ENCODE peak calls at places on chromosomes 11 and 22, in ten cellular contexts. B, M, L, Q, G, J, K, T, R and W are unnamed samples.

GRCh38 chr11:16511109-16511806 is 154.9 kb upstream of the SOX6 start:
- DNase-seq in Q (no peak), K (peak), B (no peak), T (no peak), G (peak), J (peak), M (no peak), L (peak), R (no peak), W (no peak)

GRCh38 chr11:107722671-107723070 is 10.8 kb upstream of the SLN start:
- DNase-seq in T (no peak), G (no peak), Q (no peak), L (no peak), J (no peak), B (no peak), K (no peak), M (no peak), R (no peak), W (no peak)

GRCh38 chr11:67273260-67273990 is 7.2 kb downstream of the GRK2 start:
- DNase-seq in J (no peak), K (no peak), G (no peak), Q (no peak), M (peak), B (no peak), L (no peak), R (no peak), T (no peak), W (peak)

GRCh38 chr11:46247090-46247489 is 30.4 kb upstream of the CREB3L1 start:
- DNase-seq in M (no peak), J (peak), G (no peak), Q (no peak), K (no peak), R (no peak), B (peak), L (peak), T (no peak), W (no peak)

GRCh38 chr22:31653944-31654343 is 8.1 kb downstream of the PISD start:
- DNase-seq in B (no peak), T (no peak), Q (no peak), L (no peak), G (no peak), M (no peak), J (no peak), K (no peak), R (no peak), W (no peak)

GRCh38 chr22:40001104-40001503 is 6.3 kb downstream of the FAM83F start:
- DNase-seq in L (no peak), Q (no peak), R (no peak), G (no peak), K (no peak), T (no peak), B (no peak), J (no peak), M (no peak), W (no peak)

GRCh38 chr11:64058494-64058893 is 22.8 kb downstream of the FLRT1 start:
- DNase-seq in Q (no peak), R (no peak), B (no peak), M (no peak), K (no peak), J (no peak), G (no peak), L (peak), T (no peak), W (no peak)

GRCh38 chr11:86174101-86175046 is 70.2 kb upstream of the EED start:
- DNase-seq in B (peak), Q (no peak), M (no peak), R (peak), T (no peak), G (peak), K (peak), L (peak), J (peak), W (no peak)

GRCh38 chr22:50315289-50316113 is 8.1 kb upstream of the PLXNB2 start:
- DNase-seq in G (no peak), Q (no peak), B (no peak), J (no peak), K (no peak), M (no peak), R (no peak), L (no peak), T (no peak), W (peak)

GRCh38 chr11:69948256-69949141 is 129.3 kb upstream of the FGF3 start:
- DNase-seq in G (no peak), J (peak), B (no peak), L (peak), Q (no peak), K (peak), R (peak), T (no peak), M (no peak), W (no peak)